ENCODE peak calls at places on chromosome 15, in five cellular contexts. One of them, this sample, is unnamed.

GRCh38 chr15:89122532-89123525 is 34.6 kb downstream of the ABHD2 start:
- DNase-seq in posterior cingulate gyrus: no peak
- DNase-seq in kidney epithelial cell: no peak
- DNase-seq in stimulated activated CD4-positive, alpha-beta T cell treated with anti-CD3 and anti-CD28 coated beads, Interleukin-12 subunit alpha, Interleukin-12 subunit beta, amount 100 ng/mL, for 4 hours: no peak
- DNase-seq in spleen: no peak
- DNase-seq in this sample: no peak

GRCh38 chr15:101501703-101502373 is 12.3 kb upstream of the PCSK6 start:
- DNase-seq in posterior cingulate gyrus: no peak
- DNase-seq in kidney epithelial cell: no peak
- DNase-seq in stimulated activated CD4-positive, alpha-beta T cell treated with anti-CD3 and anti-CD28 coated beads, Interleukin-12 subunit alpha, Interleukin-12 subunit beta, amount 100 ng/mL, for 4 hours: peak
- DNase-seq in spleen: peak
- DNase-seq in this sample: peak

GRCh38 chr15:72271221-72271620 is 1.1 kb downstream of the PARP6 start:
- DNase-seq in posterior cingulate gyrus: no peak
- DNase-seq in kidney epithelial cell: no peak
- DNase-seq in stimulated activated CD4-positive, alpha-beta T cell treated with anti-CD3 and anti-CD28 coated beads, Interleukin-12 subunit alpha, Interleukin-12 subunit beta, amount 100 ng/mL, for 4 hours: no peak
- DNase-seq in spleen: no peak
- DNase-seq in this sample: no peak

GRCh38 chr15:58532126-58532525 is 100.3 kb downstream of the LIPC start:
- DNase-seq in posterior cingulate gyrus: no peak
- DNase-seq in kidney epithelial cell: no peak
- DNase-seq in stimulated activated CD4-positive, alpha-beta T cell treated with anti-CD3 and anti-CD28 coated beads, Interleukin-12 subunit alpha, Interleukin-12 subunit beta, amount 100 ng/mL, for 4 hours: no peak
- DNase-seq in spleen: no peak
- DNase-seq in this sample: no peak

GRCh38 chr15:20346082-20346805 is 195.4 kb downstream of the GOLGA6L6 start:
- DNase-seq in posterior cingulate gyrus: peak
- DNase-seq in kidney epithelial cell: no peak
- DNase-seq in stimulated activated CD4-positive, alpha-beta T cell treated with anti-CD3 and anti-CD28 coated beads, Interleukin-12 subunit alpha, Interleukin-12 subunit beta, amount 100 ng/mL, for 4 hours: no peak
- DNase-seq in spleen: peak
- DNase-seq in this sample: no peak

GRCh38 chr15:56913670-56914069 is 4.8 kb upstream of the TCF12 start:
- DNase-seq in posterior cingulate gyrus: no peak
- DNase-seq in kidney epithelial cell: no peak
- DNase-seq in stimulated activated CD4-positive, alpha-beta T cell treated with anti-CD3 and anti-CD28 coated beads, Interleukin-12 subunit alpha, Interleukin-12 subunit beta, amount 100 ng/mL, for 4 hours: no peak
- DNase-seq in spleen: no peak
- DNase-seq in this sample: no peak

GRCh38 chr15:23565395-23566069 is at the start of gene MKRN3:
- DNase-seq in posterior cingulate gyrus: peak
- DNase-seq in kidney epithelial cell: no peak
- DNase-seq in stimulated activated CD4-positive, alpha-beta T cell treated with anti-CD3 and anti-CD28 coated beads, Interleukin-12 subunit alpha, Interleukin-12 subunit beta, amount 100 ng/mL, for 4 hours: peak
- DNase-seq in spleen: no peak
- DNase-seq in this sample: peak

GRCh38 chr15:99155961-99156443 is 51.1 kb downstream of the SYNM start:
- DNase-seq in posterior cingulate gyrus: no peak
- DNase-seq in kidney epithelial cell: no peak
- DNase-seq in stimulated activated CD4-positive, alpha-beta T cell treated with anti-CD3 and anti-CD28 coated beads, Interleukin-12 subunit alpha, Interleukin-12 subunit beta, amount 100 ng/mL, for 4 hours: no peak
- DNase-seq in spleen: no peak
- DNase-seq in this sample: no peak

This sample was measured in activated T-cell treated with anti-CD3 and anti-CD28 coated beads for 24 hours.